ENCODE peak calls at places on chromosomes 1 and 21, in four cellular contexts. Y is stomach, E is SK-N-SH, H is transverse colon. G is an unnamed sample.
A peak's percentile ranks its signal among the peaks of the same experiment; 100 is the strongest.

GRCh38 chr1:55727010-55727409 is 511.8 kb upstream of the USP24 start:
- DNase-seq in H (no peak), Y (no peak), E (no peak), G (no peak)

GRCh38 chr1:100009458-100009857 is 39.7 kb downstream of the SLC35A3 start:
- DNase-seq in Y (no peak), H (no peak), E (no peak), G (no peak)

GRCh38 chr1:53781654-53782053 is 42.7 kb upstream of the GLIS1 start:
- DNase-seq in E (no peak), H (no peak), Y (no peak), G (no peak)

GRCh38 chr1:98119793-98120192 is 199.0 kb upstream of the DPYD start:
- DNase-seq in Y (peak; percentile 27), H (no peak), E (no peak), G (no peak)

GRCh38 chr1:77889671-77890070 is 1.2 kb downstream of the NEXN start:
- DNase-seq in Y (no peak), E (no peak), H (no peak), G (no peak)

GRCh38 chr1:216178266-216178665 is 245.0 kb downstream of the USH2A start:
- DNase-seq in H (no peak), Y (no peak), E (no peak), G (no peak)

GRCh38 chr21:26964379-26964778 is 2.5 kb downstream of the ADAMTS5 start:
- DNase-seq in Y (peak; percentile 28), H (peak; percentile 35), E (no peak), G (peak; percentile 87)

GRCh38 chr1:9443913-9444445 is 95.3 kb upstream of the SLC25A33 start:
- DNase-seq in H (no peak), E (no peak), Y (no peak), G (no peak)

GRCh38 chr1:156096640-156097391 is 14.6 kb upstream of the MEX3A start:
- DNase-seq in E (peak; percentile 89), H (peak; percentile 93), Y (peak; percentile 92), G (peak; percentile 96)

GRCh38 chr1:156796340-156797097 is 20.1 kb downstream of the SH2D2A start:
- DNase-seq in E (peak; percentile 26), Y (no peak), H (peak; percentile 21), G (no peak)

GRCh38 chr1:226659641-226660040 is 79.4 kb downstream of the ITPKB start:
- DNase-seq in Y (no peak), E (no peak), H (no peak), G (no peak)

GRCh38 chr1:186574951-186575747 is 105.1 kb downstream of the PTGS2 start:
- DNase-seq in Y (no peak), H (no peak), E (no peak), G (no peak)

GRCh38 chr1:13781907-13782633 is 82.1 kb downstream of the PRDM2 start:
- DNase-seq in Y (no peak), H (no peak), E (no peak), G (no peak)

GRCh38 chr1:228102791-228103620 is at the start of gene C1orf35:
- DNase-seq in Y (peak; percentile 96), H (peak; percentile 96), E (peak; percentile 99), G (peak; percentile 96)

GRCh38 chr21:36738489-36739126 is 39.7 kb downstream of the SIM2 start:
- DNase-seq in E (no peak), H (no peak), Y (peak; percentile 20), G (no peak)

GRCh38 chr21:46559291-46559983 is 45.4 kb downstream of the S100B start:
- DNase-seq in E (no peak), H (no peak), Y (peak; percentile 25), G (no peak)

GRCh38 chr1:57138432-57139078 is 172.7 kb upstream of the C8B start:
- DNase-seq in Y (no peak), H (no peak), E (no peak), G (no peak)

GRCh38 chr1:15939181-15940109 is 36.5 kb downstream of the ZBTB17 start:
- DNase-seq in E (peak; percentile 84), Y (peak; percentile 55), H (peak; percentile 48), G (no peak)

GRCh38 chr1:15938628-15939161 is 37.2 kb downstream of the ZBTB17 start:
- DNase-seq in H (no peak), E (no peak), Y (peak; percentile 23), G (no peak)

GRCh38 chr1:15937146-15937545 is 38.8 kb downstream of the ZBTB17 start:
- DNase-seq in E (no peak), H (no peak), Y (peak; percentile 21), G (no peak)

GRCh38 chr1:15936025-15936424 is 39.9 kb downstream of the ZBTB17 start:
- DNase-seq in H (no peak), E (no peak), Y (peak; percentile 22), G (no peak)

DNA sequence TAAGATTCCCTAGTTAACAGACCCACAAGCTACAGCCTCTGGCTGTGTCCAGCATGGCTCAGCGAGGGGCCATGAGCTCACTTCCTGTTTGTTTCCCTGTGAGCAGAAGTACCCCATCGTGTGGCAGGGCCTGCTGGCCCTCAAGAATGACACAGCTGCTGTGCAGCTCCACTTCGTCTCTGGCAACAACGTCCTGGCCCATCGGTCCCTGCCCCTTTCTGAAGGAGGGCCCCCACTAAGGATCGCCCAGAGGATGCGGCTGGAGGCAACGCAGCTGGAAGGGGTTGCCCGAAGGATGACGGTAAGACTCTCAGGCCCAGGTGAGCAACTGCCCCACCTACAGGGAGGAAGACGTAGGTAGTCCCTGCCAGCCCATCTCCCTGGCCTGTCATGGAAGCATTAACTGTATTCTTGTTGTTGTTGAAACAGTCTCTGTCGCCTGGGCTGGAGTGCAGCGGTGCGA is 38.2 kb downstream of the ZBTB17 start:
- DNase-seq in Y (peak; percentile 21), H (no peak), E (no peak), G (no peak)
- TF ChIP-seq CTCF in Y (no peak), H (no peak), E (peak; percentile 19), G (no peak)

DNA sequence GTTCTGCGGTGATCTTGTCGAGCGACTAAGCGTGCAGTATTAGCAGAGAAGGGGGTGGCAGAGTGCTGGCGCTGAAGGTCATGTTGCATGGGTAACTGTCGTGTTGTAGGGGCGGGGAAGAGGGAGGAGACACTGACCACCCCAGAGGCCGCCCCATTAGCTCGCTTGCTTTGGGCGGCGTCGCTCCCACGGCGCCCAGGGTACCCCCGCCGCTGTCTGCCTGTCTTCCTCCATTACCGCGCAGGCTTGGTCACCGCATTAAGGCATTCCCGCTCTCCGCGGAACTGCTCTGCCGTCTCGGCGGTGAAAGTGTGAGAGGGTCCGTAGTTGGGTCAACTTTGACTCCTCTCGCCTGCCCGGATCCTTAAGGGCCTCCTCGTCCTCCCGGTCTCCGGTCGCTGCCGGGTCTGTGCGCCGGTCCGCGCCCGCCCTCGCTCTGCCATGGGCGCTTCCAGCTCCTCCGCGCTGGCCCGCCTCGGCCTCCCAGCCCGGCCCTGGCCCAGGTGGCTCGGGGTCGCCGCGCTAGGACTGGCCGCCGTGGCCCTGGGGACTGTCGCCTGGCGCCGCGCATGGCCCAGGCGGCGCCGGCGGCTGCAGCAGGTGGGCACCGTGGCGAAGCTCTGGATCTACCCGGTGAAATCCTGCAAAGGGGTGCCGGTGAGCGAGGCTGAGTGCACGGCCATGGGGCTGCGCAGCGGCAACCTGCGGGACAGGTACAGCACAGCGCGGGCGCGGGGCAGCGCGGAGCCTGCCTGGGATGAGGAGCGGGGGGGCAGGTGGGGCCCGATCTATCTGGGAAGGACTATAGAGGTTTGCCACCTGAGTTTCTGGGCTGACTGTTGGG is at the start of gene MTARC2:
- DNase-seq in E (peak; percentile 90), Y (peak; percentile 80), H (peak; percentile 80), G (peak; percentile 91)
- TF ChIP-seq EP300 in E (peak; percentile 5), Y (no peak), H (no peak), G (no peak)

DNA sequence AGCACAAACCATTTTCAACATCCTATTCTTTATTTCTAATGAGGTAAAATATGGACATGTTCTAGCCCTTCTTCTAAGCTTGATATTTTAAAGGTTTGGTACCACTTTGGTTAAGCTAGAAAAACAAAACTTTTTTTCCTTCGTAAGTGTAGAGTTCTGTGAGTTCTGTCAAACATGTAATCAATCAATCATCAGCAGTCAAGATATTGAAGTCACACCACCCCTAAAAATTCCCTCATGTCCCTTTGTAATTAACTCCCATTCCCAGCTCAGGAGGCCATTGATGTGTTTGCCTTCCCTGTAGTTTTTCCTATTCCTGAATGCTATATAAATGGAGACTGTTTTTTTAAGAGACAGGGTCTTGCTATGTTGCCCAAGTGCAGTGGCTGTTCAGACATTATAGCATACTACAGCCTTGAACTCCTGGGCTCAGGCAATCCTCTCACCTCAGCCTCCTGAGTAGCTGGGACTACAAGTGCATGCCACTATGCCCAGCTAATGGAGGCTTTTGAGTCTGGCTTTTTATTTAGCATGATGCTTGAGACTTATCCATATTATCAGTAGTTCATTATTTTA is 23.0 kb downstream of the IVNS1ABP start:
- DNase-seq in E (no peak), Y (no peak), H (no peak), G (no peak)
- TF ChIP-seq POLR2AphosphoS5 in E (no peak), Y (no peak), H (no peak), G (no peak)

DNA sequence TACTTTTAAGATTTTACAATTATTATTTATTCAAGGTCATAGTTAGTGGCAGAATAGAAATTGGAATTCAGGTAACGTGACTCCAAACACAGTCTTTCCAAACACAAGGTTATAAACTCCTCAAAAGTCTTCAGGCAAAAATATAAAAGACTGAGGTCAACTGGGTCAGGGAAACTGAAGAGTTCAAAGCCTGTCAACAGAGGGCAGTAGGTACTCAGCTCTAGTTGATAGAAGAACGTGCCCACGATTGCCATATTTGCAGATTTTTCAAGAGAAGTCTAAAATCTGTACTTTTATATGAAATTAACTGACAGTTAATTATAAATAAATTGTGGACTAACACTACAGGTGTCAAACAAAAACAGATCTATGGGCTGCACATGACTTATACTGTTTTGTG is 135.0 kb downstream of the LHX4 start:
- DNase-seq in H (no peak), E (no peak), Y (no peak), G (no peak)
- TF ChIP-seq CTCF in H (no peak), E (peak; percentile 39), Y (no peak), G (no peak)

DNA sequence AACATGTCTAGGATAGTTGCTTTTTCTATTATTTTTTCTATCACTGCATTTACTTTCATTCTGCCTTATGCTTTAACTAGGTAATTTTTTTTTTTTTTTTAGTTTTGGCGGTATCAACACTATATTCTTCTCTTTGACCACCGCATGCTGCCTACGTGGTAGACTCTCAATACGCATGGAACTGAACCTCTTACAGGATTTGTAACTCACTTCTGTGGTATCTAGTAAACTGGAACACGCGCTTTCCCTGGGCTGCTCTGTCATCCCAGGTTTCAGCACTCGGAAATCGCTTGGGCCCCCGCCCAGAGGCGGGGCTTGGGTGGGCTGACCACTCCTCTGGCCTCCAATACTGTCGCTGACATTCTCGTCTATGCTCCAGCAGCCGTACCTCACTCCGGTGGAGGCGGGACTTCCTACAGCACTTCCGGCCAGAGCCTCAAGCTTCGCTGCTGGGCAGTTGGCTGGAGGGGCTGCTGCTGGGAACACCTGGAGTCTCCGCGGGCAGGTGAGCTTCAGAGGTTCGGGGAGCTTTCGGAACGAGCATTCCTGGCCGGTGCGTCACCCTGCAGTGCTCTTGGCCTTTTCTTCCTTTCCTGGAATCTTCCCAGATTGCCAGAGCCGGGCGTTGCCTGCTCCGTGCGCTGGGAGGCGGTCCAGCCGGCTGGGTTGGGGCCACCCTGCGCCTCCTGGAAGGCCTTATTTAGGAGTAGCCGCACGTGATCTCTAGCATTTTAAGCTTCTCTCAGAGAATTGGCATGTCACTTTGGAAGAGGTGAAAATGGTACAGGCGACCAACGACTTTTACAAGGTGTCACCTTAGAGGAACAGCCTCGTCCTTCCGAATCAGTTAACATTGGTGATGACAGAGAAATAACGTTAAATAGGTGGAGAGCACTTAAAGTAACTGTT is at the start of gene TBCE:
- DNase-seq in E (peak; percentile 95), Y (peak; percentile 98), H (peak; percentile 97), G (peak; percentile 97)
- TF ChIP-seq EP300 in E (no peak), Y (no peak), H (no peak), G (no peak)

GRCh38 chr1:94276900-94277581 is 39.7 kb upstream of the ARHGAP29 start:
- DNase-seq in E (no peak), H (no peak), Y (no peak), G (no peak)
- TF ChIP-seq POLR2AphosphoS5 in E (no peak), H (no peak), Y (no peak), G (no peak)

G was measured in suprapubic skin.